ENCODE peak calls at places on chromosome 9, in eight cellular contexts. W is IMR-90, P is choroid plexus epithelial cell, I is thyroid gland, R is fibroblast of pulmonary artery, L is esophagus squamous epithelium, B is SK-N-SH, E is tibial artery. F is an unnamed sample.

GRCh38 chr9:9791621-9792020 is 821.2 kb downstream of the PTPRD start:
- DNase-seq in R (peak; percentile 16), P (peak; percentile 26), W (no peak), L (no peak), B (no peak), E (no peak), I (no peak), F (no peak)

GRCh38 chr9:137129456-137130175 is 9.3 kb upstream of the GRIN1 start:
- DNase-seq in L (peak; percentile 48), E (peak; percentile 53), B (peak; percentile 96), I (peak; percentile 88), P (peak; percentile 94), W (peak; percentile 91), R (peak; percentile 93), F (peak; percentile 35)

GRCh38 chr9:72294952-72295351 is 70.1 kb downstream of the ZFAND5 start:
- DNase-seq in E (no peak), B (no peak), P (no peak), I (peak; percentile 24), R (peak; percentile 41), W (no peak), L (no peak), F (no peak)

GRCh38 chr9:76926324-76926731 is 20.4 kb upstream of the PRUNE2 start:
- DNase-seq in W (peak; percentile 88), L (no peak), B (no peak), P (peak; percentile 70), R (peak; percentile 91), E (peak; percentile 34), I (no peak), F (peak; percentile 40)

GRCh38 chr9:114504341-114505186 is 709 bp downstream of the WHRN start:
- DNase-seq in L (no peak), R (peak; percentile 23), E (peak; percentile 26), P (peak; percentile 40), B (peak; percentile 78), W (peak; percentile 19), I (peak; percentile 67), F (no peak)

GRCh38 chr9:68614121-68614520 is 73.4 kb upstream of the TMEM252 start:
- DNase-seq in E (no peak), B (no peak), W (no peak), R (no peak), L (no peak), P (no peak), I (no peak), F (no peak)

GRCh38 chr9:13485068-13485596 is 205.6 kb upstream of the MPDZ start:
- DNase-seq in E (peak; percentile 76), I (peak; percentile 70), R (peak; percentile 95), W (peak; percentile 31), P (peak; percentile 90), B (no peak), L (no peak), F (peak; percentile 39)

GRCh38 chr9:90428517-90428916 is 214.1 kb downstream of the DIRAS2 start:
- DNase-seq in R (no peak), W (no peak), E (no peak), B (no peak), L (no peak), I (no peak), P (no peak), F (no peak)

GRCh38 chr9:6417186-6417585 is 4.2 kb downstream of the UHRF2 start:
- DNase-seq in B (no peak), W (peak; percentile 28), L (no peak), E (no peak), R (peak; percentile 15), P (no peak), I (no peak), F (no peak)

DNA sequence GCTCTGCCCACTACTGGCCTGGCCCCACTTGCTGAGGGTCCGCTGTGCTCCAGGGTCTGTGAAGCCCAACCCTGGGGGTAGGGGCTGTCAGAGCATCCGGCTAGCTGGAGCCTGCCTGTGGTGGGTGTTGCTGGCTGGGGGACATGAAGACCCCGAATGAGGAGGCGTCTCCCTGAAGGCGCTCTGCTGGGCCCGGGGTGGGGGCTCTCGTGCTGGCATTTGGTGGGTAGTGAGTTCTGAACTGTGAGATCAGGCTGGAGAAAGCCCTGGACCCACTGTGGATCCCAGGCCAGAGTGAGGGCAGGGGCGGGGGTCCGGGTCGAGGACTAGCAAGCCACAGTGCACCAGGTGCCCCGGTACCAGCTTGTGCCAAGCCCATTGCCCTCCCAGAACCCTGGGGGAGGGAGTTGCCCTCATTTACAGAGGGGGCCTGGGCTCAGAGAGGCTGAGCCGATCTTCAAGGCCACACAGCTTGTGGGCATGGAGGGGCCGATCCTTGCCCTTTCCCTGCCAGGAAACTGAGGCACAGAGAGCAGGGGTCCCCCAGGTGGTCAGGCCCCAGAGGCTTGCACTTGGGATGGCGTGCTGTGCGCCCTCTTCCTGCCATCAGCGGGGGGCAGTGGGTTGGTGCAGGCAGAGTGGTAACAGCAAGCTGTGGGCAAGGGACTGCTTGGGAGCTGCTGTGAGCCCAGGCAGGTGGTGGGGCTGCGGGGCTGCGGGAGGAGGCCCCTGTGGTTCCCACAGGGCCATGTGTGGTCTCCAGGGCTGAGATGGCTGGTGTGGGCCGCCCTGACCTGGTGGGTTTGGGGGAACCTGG is 15.9 kb downstream of the RXRA start:
- DNase-seq in B (no peak), R (no peak), W (no peak), L (no peak), P (no peak), E (no peak), I (no peak), F (no peak)
- H3K4me3 ChIP-seq in B (no peak overlapping the region), R (no peak overlapping the region), W (no peak overlapping the region), L (peak overlapping the region; percentile 13), P (no peak overlapping the region), E (no peak overlapping the region), I (no peak overlapping the region), F (no peak overlapping the region)

GRCh38 chr9:88713022-88713421 is 178.0 kb downstream of the NXNL2 start:
- DNase-seq in E (no peak), W (no peak), R (no peak), P (no peak), B (no peak), I (no peak), L (no peak), F (no peak)
- TF ChIP-seq CTCF in E (no peak), W (no peak), R (no peak), P (no peak), B (no peak), I (no peak), L (no peak), F (no peak)

DNA sequence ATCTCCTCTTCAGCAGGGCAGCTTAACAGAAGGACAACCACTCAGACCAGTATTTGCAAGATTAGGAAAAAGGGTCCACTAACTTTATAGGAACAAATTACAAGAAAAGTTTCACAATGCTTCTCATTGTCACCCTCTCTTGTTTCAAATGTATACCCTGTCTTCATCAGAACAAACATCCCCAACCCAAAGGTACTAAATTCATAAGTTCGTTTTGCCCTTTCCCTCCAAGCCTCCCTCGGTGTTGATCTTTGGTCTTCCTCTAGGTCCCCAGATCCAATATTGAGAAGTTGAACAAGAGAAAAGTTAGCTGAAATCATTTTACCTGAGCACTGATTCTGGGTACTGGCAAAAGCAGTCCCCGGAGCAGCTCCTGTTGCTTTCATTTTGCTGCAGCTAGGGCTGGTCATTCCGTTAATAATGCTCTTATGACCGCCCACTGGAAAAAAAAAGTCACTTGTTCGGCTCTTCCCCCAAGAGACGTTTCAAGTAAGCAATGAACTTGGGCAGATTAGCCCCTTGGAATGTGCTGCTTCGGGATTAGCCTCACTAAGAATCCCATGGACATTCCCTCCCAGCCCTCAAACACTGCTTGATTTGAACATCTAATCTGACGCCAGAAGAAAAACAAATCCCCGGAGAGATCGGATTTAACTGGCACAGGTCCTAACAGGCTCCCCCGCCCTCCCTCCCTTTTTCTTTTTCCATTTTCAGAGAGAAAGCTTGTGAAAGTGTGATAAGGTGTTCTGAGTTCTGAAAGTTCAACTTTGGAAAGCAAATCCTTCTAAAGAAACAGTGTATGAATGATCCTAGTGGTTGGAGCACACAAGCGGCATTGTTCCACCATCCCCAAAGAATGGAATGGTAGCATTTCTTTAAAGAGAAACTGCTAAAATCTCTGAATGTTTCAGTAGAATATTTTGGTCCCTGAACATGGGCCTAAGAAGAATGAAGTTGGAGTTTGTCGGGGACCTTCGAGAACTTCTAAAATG is 252.5 kb downstream of the TRPM3 start:
- DNase-seq in P (peak; percentile 34), E (no peak), W (no peak), R (peak; percentile 87), I (peak; percentile 30), B (no peak), L (no peak), F (no peak)
- H3K4me3 ChIP-seq in P (peak overlapping the region; percentile 22), E (peak overlapping the region; percentile 56), W (no peak overlapping the region), R (peak overlapping the region; percentile 79), I (peak overlapping the region; percentile 27), B (peak overlapping the region; percentile 56), L (peak overlapping the region; percentile 13), F (peak overlapping the region; percentile 75)

DNA sequence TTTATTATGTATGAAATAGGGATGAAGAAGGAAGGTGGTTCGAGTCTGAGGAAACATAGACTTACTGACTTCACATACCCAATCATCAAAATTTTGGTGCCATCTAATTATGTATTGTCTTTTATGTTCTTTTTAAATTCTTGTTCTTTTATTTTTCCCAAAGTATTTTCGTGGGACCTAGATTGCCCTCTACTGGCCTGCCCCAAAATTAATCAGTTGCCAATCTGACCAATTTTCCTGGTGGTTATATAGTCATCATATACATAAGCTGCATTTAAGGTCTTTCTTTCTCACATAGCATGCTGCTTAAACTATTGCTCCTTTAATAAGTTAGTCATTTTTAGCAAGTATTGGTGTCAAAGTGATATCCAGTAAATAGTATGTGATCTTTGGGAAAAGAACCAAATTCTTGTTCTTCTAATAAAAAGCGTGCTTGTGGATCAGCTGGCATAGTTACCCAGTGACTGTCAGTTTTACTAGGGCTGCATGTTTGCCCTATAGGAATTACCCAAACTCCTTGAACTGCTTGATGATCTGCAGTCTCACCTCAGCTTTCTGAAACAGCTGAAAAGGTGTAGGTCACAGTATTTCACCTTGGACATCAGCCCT is 223.5 kb downstream of the SH3GL2 start:
- DNase-seq in B (peak; percentile 10), W (peak; percentile 16), R (peak; percentile 32), L (no peak), I (no peak), E (no peak), P (peak; percentile 43), F (no peak)
- TF ChIP-seq CTCF in B (peak; percentile 72), W (peak; percentile 69), R (peak; percentile 65), L (no peak), I (peak; percentile 53), E (no peak), P (peak; percentile 69), F (no peak)